ENCODE peak calls at places on chromosome 14, in five cellular contexts. G is PC-3, V is neural progenitor cell, Z is astrocyte, J is IMR-90. R is an unnamed sample.
A peak's percentile ranks its signal among the peaks of the same experiment; 100 is the strongest.

GRCh38 chr14:65299837-65300236 is 112.7 kb upstream of the FUT8 start:
- DNase-seq in G (no peak), V (no peak), J (no peak), Z (no peak), R (no peak)

GRCh38 chr14:102568115-102568614 is 24.3 kb upstream of the RCOR1 start:
- DNase-seq in G (peak; percentile 78), J (no peak), V (no peak), Z (no peak), R (no peak)

GRCh38 chr14:81805785-81806184 is 272.1 kb upstream of the SEL1L start:
- DNase-seq in J (no peak), G (no peak), Z (no peak), V (no peak), R (no peak)

GRCh38 chr14:25042362-25043299 is 7.3 kb downstream of the STXBP6 start:
- DNase-seq in G (peak; percentile 24), J (peak; percentile 68), Z (peak; percentile 42), V (peak; percentile 67), R (peak; percentile 78)

GRCh38 chr14:82886670-82887069 is 1353.0 kb upstream of the SEL1L start:
- DNase-seq in J (no peak), V (no peak), Z (no peak), G (no peak), R (no peak)

GRCh38 chr14:84252706-84253105 is 1277.2 kb upstream of the FLRT2 start:
- DNase-seq in G (no peak), Z (no peak), J (no peak), V (no peak), R (no peak)

GRCh38 chr14:29085546-29085945 is 319.0 kb downstream of the FOXG1 start:
- DNase-seq in Z (no peak), G (peak; percentile 41), J (peak; percentile 5), V (peak; percentile 49), R (no peak)

GRCh38 chr14:70724944-70725343 is 83.2 kb downstream of the TTC9 start:
- DNase-seq in V (no peak), G (no peak), Z (no peak), J (no peak), R (no peak)

GRCh38 chr14:25120261-25120660 is 70.3 kb upstream of the STXBP6 start:
- DNase-seq in J (no peak), G (no peak), V (no peak), Z (peak; percentile 42), R (no peak)

GRCh38 chr14:23829736-23830474 is 123.7 kb upstream of the DHRS4 start:
- DNase-seq in V (no peak), Z (peak; percentile 91), J (peak; percentile 82), G (peak; percentile 96), R (peak; percentile 86)

GRCh38 chr14:32256606-32257005 is 53.5 kb upstream of the RNU6-8 start:
- DNase-seq in V (no peak), Z (no peak), J (peak; percentile 49), G (peak; percentile 25), R (peak; percentile 33)

GRCh38 chr14:23153891-23154796 is 29.3 kb downstream of the SLC7A8 start:
- DNase-seq in G (no peak), J (no peak), Z (peak; percentile 41), V (peak; percentile 46), R (peak; percentile 93)

GRCh38 chr14:77549451-77549850 is 50.8 kb upstream of the ISM2 start:
- DNase-seq in Z (no peak), V (peak; percentile 27), J (no peak), G (no peak), R (no peak)

GRCh38 chr14:88556581-88556980 is 1.8 kb upstream of the PTPN21 start:
- DNase-seq in G (no peak), V (no peak), J (peak; percentile 25), Z (peak; percentile 54), R (no peak)

GRCh38 chr14:90758959-90759358 is 57.3 kb downstream of the TTC7B start:
- DNase-seq in Z (no peak), V (no peak), G (no peak), J (peak; percentile 4), R (peak; percentile 44)

GRCh38 chr14:103625361-103626095 is 3.5 kb upstream of the KLC1 start:
- DNase-seq in Z (no peak), G (no peak), J (no peak), V (no peak), R (no peak)

GRCh38 chr14:77041837-77042557 is 13.5 kb upstream of the IRF2BPL start:
- DNase-seq in J (peak; percentile 98), V (no peak), G (peak; percentile 94), Z (peak; percentile 98), R (peak; percentile 86)

GRCh38 chr14:100589071-100589759 is 2.0 kb upstream of the BEGAIN start:
- DNase-seq in Z (no peak), G (no peak), V (peak; percentile 48), J (no peak), R (no peak)

GRCh38 chr14:32940066-32940651 is 1.5 kb downstream of the NPAS3 start:
- DNase-seq in Z (peak; percentile 65), J (no peak), G (peak; percentile 55), V (peak; percentile 16), R (no peak)

GRCh38 chr14:77376380-77376770 is 519 bp downstream of the TMED8 start:
- DNase-seq in J (no peak), Z (no peak), V (peak; percentile 43), G (peak; percentile 27), R (no peak)

GRCh38 chr14:76697246-76697645 is 64.0 kb upstream of the VASH1 start:
- DNase-seq in Z (no peak), V (no peak), J (no peak), G (no peak), R (no peak)

GRCh38 chr14:28766505-28767238 is at the start of gene FOXG1:
- DNase-seq in G (no peak), Z (no peak), V (peak; percentile 86), J (no peak), R (no peak)

GRCh38 chr14:56686416-56686815 is 106.8 kb downstream of the TMEM260 start:
- DNase-seq in J (no peak), G (peak; percentile 33), V (peak; percentile 73), Z (no peak), R (no peak)

GRCh38 chr14:101027291-101027690 is 123.8 kb upstream of the RTL1 start:
- DNase-seq in G (no peak), V (no peak), J (no peak), Z (no peak), R (no peak)

GRCh38 chr14:90556050-90556477 is 159.2 kb downstream of the CALM1 start:
- DNase-seq in G (no peak), V (peak; percentile 83), Z (peak; percentile 11), J (no peak), R (no peak)

GRCh38 chr14:56135001-56135400 is 16.8 kb downstream of the PELI2 start:
- DNase-seq in Z (no peak), J (no peak), V (no peak), G (no peak), R (no peak)

GRCh38 chr14:101922866-101923265 is 41.5 kb upstream of the DYNC1H1 start:
- DNase-seq in J (no peak), G (no peak), Z (no peak), V (no peak), R (no peak)

GRCh38 chr14:100538566-100539318 is 48.5 kb downstream of the BEGAIN start:
- DNase-seq in G (no peak), J (no peak), Z (no peak), V (no peak), R (no peak)

GRCh38 chr14:31090872-31091764 is 64.9 kb upstream of the STRN3 start:
- DNase-seq in J (peak; percentile 97), V (no peak), G (peak; percentile 80), Z (peak; percentile 82), R (peak; percentile 94)

GRCh38 chr14:20848316-20848954 is 42.8 kb upstream of the RNASE3 start:
- DNase-seq in G (peak; percentile 95), J (peak; percentile 19), Z (peak; percentile 10), V (no peak), R (no peak)

GRCh38 chr14:71212683-71213107 is 305.4 kb downstream of the PCNX1 start:
- DNase-seq in Z (no peak), J (peak; percentile 10), G (no peak), V (peak; percentile 30), R (no peak)

GRCh38 chr14:70856851-70857498 is 47.7 kb upstream of the MAP3K9 start:
- DNase-seq in J (peak; percentile 96), G (peak; percentile 83), Z (peak; percentile 98), V (no peak), R (peak; percentile 45)

GRCh38 chr14:95480109-95480886 is 36.2 kb downstream of the SYNE3 start:
- DNase-seq in J (peak; percentile 31), G (peak; percentile 58), V (no peak), Z (no peak), R (peak; percentile 82)

GRCh38 chr14:25394356-25394755 is 344.4 kb upstream of the STXBP6 start:
- DNase-seq in G (no peak), J (no peak), V (no peak), Z (no peak), R (no peak)

GRCh38 chr14:90419200-90419599 is 22.4 kb downstream of the CALM1 start:
- DNase-seq in J (peak; percentile 98), G (peak; percentile 100), V (no peak), Z (peak; percentile 97), R (peak; percentile 87)

GRCh38 chr14:40371011-40371410 is 938.8 kb upstream of the FBXO33 start:
- DNase-seq in J (no peak), G (peak; percentile 50), V (no peak), Z (no peak), R (no peak)

GRCh38 chr14:70670992-70671651 is 29.4 kb downstream of the TTC9 start:
- DNase-seq in J (no peak), V (no peak), G (no peak), Z (peak; percentile 20), R (no peak)

GRCh38 chr14:68820119-68820518 is 27.3 kb upstream of the ZFP36L1 start:
- DNase-seq in V (no peak), Z (no peak), J (no peak), G (no peak), R (no peak)
- H3K4me1 ChIP-seq in V (peaks cover 24% of the 10 kb centered on the region), Z (peaks cover 20% of the 10 kb centered on the region), J (peaks cover 13% of the 10 kb centered on the region), G (peaks cover 12% of the 10 kb centered on the region), R (peaks cover 21% of the 10 kb centered on the region)

GRCh38 chr14:51093371-51094281 is 1.3 kb downstream of the TRIM9 start:
- DNase-seq in J (no peak), V (peak; percentile 75), G (no peak), Z (no peak), R (no peak)
- H3K4me3 ChIP-seq in J (no peak overlapping the region), V (peak overlapping the region; percentile 66), G (peak overlapping the region; percentile 66), Z (peak overlapping the region; percentile 70), R (peak overlapping the region; percentile 87)

GRCh38 chr14:74507796-74508195 is 14.2 kb downstream of the ISCA2 start:
- DNase-seq in G (no peak), V (no peak), J (no peak), Z (no peak), R (no peak)
- H3K9ac ChIP-seq in G (no peak overlapping the region), V (no peak overlapping the region), J (no peak overlapping the region), Z (no peak overlapping the region), R (no peak overlapping the region)

GRCh38 chr14:60014402-60014801 is 77.3 kb upstream of the PCNX4 start:
- DNase-seq in G (no peak), Z (no peak), V (no peak), J (no peak), R (no peak)
- H3K4me1 ChIP-seq in G (no peaks in the 10 kb centered on the region), Z (no peaks in the 10 kb centered on the region), V (no peaks in the 10 kb centered on the region), J (no peaks in the 10 kb centered on the region), R (no peaks in the 10 kb centered on the region)

GRCh38 chr14:104867371-104868059 is 2.4 kb downstream of the CEP170B start:
- DNase-seq in G (no peak), Z (no peak), J (no peak), V (no peak), R (no peak)
- H3K4me3 ChIP-seq in G (peak overlapping the region; percentile 91), Z (no peak overlapping the region), J (no peak overlapping the region), V (no peak overlapping the region), R (peak overlapping the region; percentile 88)

GRCh38 chr14:52960627-52961026 is 9.8 kb upstream of the FERMT2 start:
- DNase-seq in V (peak; percentile 8), Z (no peak), J (no peak), G (peak; percentile 84), R (no peak)
- H3K9ac ChIP-seq in V (no peak overlapping the region), Z (no peak overlapping the region), J (no peak overlapping the region), G (peak overlapping the region; percentile 2), R (no peak overlapping the region)